ENCODE peak calls at places on chromosomes 3 and 15, in ten cellular contexts. M is HCT116; L is KBM-7; Z is activated naive CD8-positive, alpha-beta T cell treated with anti-CD3 and anti-CD28 coated beads, Interleukin-2, amount 50 U/mL, for 24 hours; U is breast epithelium; O is activated T-helper 1 cell treated with anti-CD3 and anti-CD28 coated beads, Interleukin-12 subunit alpha, Interleukin-12 subunit beta, Interleukin-2, Interleukin-4 antibody, amounts not matched to agents 30 ng/mL and 10 ng/mL and 1 ng/mL, durations not matched to agents 14 hours and 24 hours and 36 hours; S is lung microvascular endothelial cell; C is MM.1S; F is D721Med; X is NCI-H345. D is an unnamed sample.
A peak's percentile ranks its signal among the peaks of the same experiment; 100 is the strongest.

GRCh38 chr3:57007513-57008415 is 52.7 kb upstream of the SPATA12 start:
- DNase-seq in U (peak; percentile 72), F (no peak), Z (peak; percentile 31), O (peak; percentile 11), X (no peak), C (no peak), L (peak; percentile 65), S (peak; percentile 82), M (peak; percentile 54), D (no peak)

GRCh38 chr15:80308002-80308401 is 56.0 kb upstream of the CTXND1 start:
- DNase-seq in M (no peak), O (no peak), C (no peak), L (peak; percentile 11), S (no peak), Z (no peak), F (no peak), X (no peak), U (no peak), D (no peak)

GRCh38 chr3:126473292-126474168 is 2.2 kb downstream of the ZXDC start:
- DNase-seq in X (no peak), M (no peak), L (peak; percentile 43), S (no peak), U (no peak), Z (no peak), F (no peak), C (no peak), O (no peak), D (no peak)

GRCh38 chr3:42526616-42527367 is 24.3 kb downstream of the VIPR1 start:
- DNase-seq in Z (peak; percentile 54), C (no peak), M (no peak), U (no peak), L (peak; percentile 56), X (no peak), F (no peak), S (no peak), O (peak; percentile 15), D (peak; percentile 17)

GRCh38 chr3:146543461-146544012 is 870 bp downstream of the PLSCR1 start:
- DNase-seq in U (no peak), Z (no peak), L (peak; percentile 21), S (peak; percentile 27), M (no peak), X (no peak), O (no peak), C (no peak), F (no peak), D (no peak)

GRCh38 chr3:27680517-27681246 is 41.4 kb downstream of the EOMES start:
- DNase-seq in X (no peak), L (no peak), C (no peak), O (no peak), F (no peak), U (no peak), S (no peak), M (no peak), Z (no peak), D (no peak)

GRCh38 chr3:27667751-27668150 is 54.4 kb downstream of the EOMES start:
- DNase-seq in X (no peak), L (no peak), O (no peak), S (no peak), M (no peak), C (no peak), Z (no peak), F (no peak), U (no peak), D (no peak)

GRCh38 chr3:126267169-126267975 is 87.0 kb upstream of the ALDH1L1 start:
- DNase-seq in Z (no peak), O (no peak), M (peak; percentile 35), U (no peak), C (no peak), S (peak; percentile 66), L (no peak), F (no peak), X (no peak), D (no peak)

GRCh38 chr3:16864610-16865313 is 20.0 kb upstream of the PLCL2 start:
- DNase-seq in Z (no peak), U (no peak), C (no peak), F (no peak), X (no peak), O (no peak), S (peak; percentile 82), L (no peak), M (no peak), D (no peak)